ENCODE peak calls at places on chromosome 12, in seven cellular contexts. G is stimulated activated naive CD8-positive, alpha-beta T cell treated with anti-CD3 and anti-CD28 coated beads, Interleukin-15, Interleukin-2, amounts not matched to agents 100 U/mL and 50 U/mL, for 24 hours; L is A673; N is myocyte; T is GOT3; H is stomach; U is AG09309. M is an unnamed sample.

GRCh38 chr12:63410197-63410596 is 258.1 kb downstream of the DPY19L2 start:
- DNase-seq in T (no peak), U (no peak), G (no peak), N (no peak), L (peak; percentile 93), H (no peak), M (no peak)

GRCh38 chr12:38771871-38772270 is 133.5 kb downstream of the CPNE8 start:
- DNase-seq in H (no peak), T (no peak), N (no peak), G (no peak), U (no peak), L (no peak), M (no peak)

GRCh38 chr12:103626498-103626897 is 39.4 kb downstream of the STAB2 start:
- DNase-seq in T (no peak), G (no peak), H (peak; percentile 42), L (peak; percentile 32), N (no peak), U (peak; percentile 21), M (peak; percentile 68)

GRCh38 chr12:2613674-2614073 is 181.1 kb upstream of the FKBP4 start:
- DNase-seq in U (peak; percentile 91), L (peak; percentile 66), H (no peak), T (peak; percentile 50), G (peak; percentile 37), N (peak; percentile 93), M (no peak)

GRCh38 chr12:130557876-130558770 is 158.0 kb downstream of the RIMBP2 start:
- DNase-seq in N (no peak), G (no peak), T (no peak), U (no peak), L (no peak), H (no peak), M (no peak)

GRCh38 chr12:123089631-123090353 is 61.1 kb downstream of the PITPNM2 start:
- DNase-seq in T (peak; percentile 25), L (no peak), H (no peak), N (peak; percentile 89), G (no peak), U (peak; percentile 96), M (no peak)

GRCh38 chr12:75623631-75624118 is 112.3 kb upstream of the KRR1 start:
- DNase-seq in L (peak; percentile 57), U (no peak), T (no peak), H (no peak), G (no peak), N (peak; percentile 76), M (peak; percentile 50)

GRCh38 chr12:56160160-56160763 is 2.1 kb downstream of the MYL6 start:
- DNase-seq in N (no peak), U (no peak), L (no peak), H (no peak), T (no peak), G (peak; percentile 59), M (no peak)

GRCh38 chr12:29148958-29149690 is at the start of gene FAR2:
- DNase-seq in H (peak; percentile 43), G (peak; percentile 61), L (peak; percentile 61), N (peak; percentile 1), T (no peak), U (no peak), M (peak; percentile 78)

GRCh38 chr12:79685068-79685467 is 5.7 kb downstream of the PAWR start:
- DNase-seq in H (no peak), U (no peak), G (no peak), N (no peak), T (no peak), L (no peak), M (no peak)

GRCh38 chr12:42039146-42039545 is 105.5 kb downstream of the GXYLT1 start:
- DNase-seq in G (no peak), N (peak; percentile 10), T (peak; percentile 75), H (no peak), L (peak; percentile 35), U (peak; percentile 43), M (no peak)

M was measured in Caco-2.